ENCODE peak calls at places on chromosomes 2 and 18, in seven cellular contexts. One of them, this sample, is unnamed.

GRCh38 chr2:42748846-42749245 is 15.1 kb downstream of the OXER1 start:
- DNase-seq in right cardiac atrium: no peak
- DNase-seq in AG08395: no peak
- DNase-seq in astrocyte of the hippocampus: no peak
- DNase-seq in NCI-H2081: no peak
- DNase-seq in SK-MEL-5: no peak
- DNase-seq in epithelial cell of proximal tubule: no peak
- DNase-seq in this sample: no peak

GRCh38 chr2:53202063-53202462 is 565.5 kb upstream of the CHAC2 start:
- DNase-seq in right cardiac atrium: no peak
- DNase-seq in AG08395: peak
- DNase-seq in astrocyte of the hippocampus: peak
- DNase-seq in NCI-H2081: peak
- DNase-seq in SK-MEL-5: peak
- DNase-seq in epithelial cell of proximal tubule: peak
- DNase-seq in this sample: no peak

GRCh38 chr2:66794115-66794514 is 359.2 kb downstream of the MEIS1 start:
- DNase-seq in right cardiac atrium: no peak
- DNase-seq in AG08395: no peak
- DNase-seq in astrocyte of the hippocampus: no peak
- DNase-seq in NCI-H2081: no peak
- DNase-seq in SK-MEL-5: peak
- DNase-seq in epithelial cell of proximal tubule: no peak
- DNase-seq in this sample: no peak

GRCh38 chr2:118689874-118690273 is 157.6 kb downstream of the EN1 start:
- DNase-seq in right cardiac atrium: no peak
- DNase-seq in AG08395: no peak
- DNase-seq in astrocyte of the hippocampus: no peak
- DNase-seq in NCI-H2081: no peak
- DNase-seq in SK-MEL-5: no peak
- DNase-seq in epithelial cell of proximal tubule: no peak
- DNase-seq in this sample: no peak

GRCh38 chr2:150570712-150571111 is 83.2 kb upstream of the RND3 start:
- DNase-seq in right cardiac atrium: no peak
- DNase-seq in AG08395: peak
- DNase-seq in astrocyte of the hippocampus: peak
- DNase-seq in NCI-H2081: no peak
- DNase-seq in SK-MEL-5: peak
- DNase-seq in epithelial cell of proximal tubule: peak
- DNase-seq in this sample: no peak

GRCh38 chr2:177147093-177147694 is 65.4 kb upstream of the HNRNPA3 start:
- DNase-seq in right cardiac atrium: no peak
- DNase-seq in AG08395: peak
- DNase-seq in astrocyte of the hippocampus: peak
- DNase-seq in NCI-H2081: peak
- DNase-seq in SK-MEL-5: peak
- DNase-seq in epithelial cell of proximal tubule: no peak
- DNase-seq in this sample: no peak

GRCh38 chr2:6337123-6337830 is 528.4 kb downstream of the CMPK2 start:
- DNase-seq in right cardiac atrium: no peak
- DNase-seq in AG08395: no peak
- DNase-seq in astrocyte of the hippocampus: no peak
- DNase-seq in NCI-H2081: no peak
- DNase-seq in SK-MEL-5: no peak
- DNase-seq in epithelial cell of proximal tubule: no peak
- DNase-seq in this sample: no peak

GRCh38 chr2:10536569-10537133 is 88.5 kb upstream of the ODC1 start:
- DNase-seq in right cardiac atrium: no peak
- DNase-seq in AG08395: no peak
- DNase-seq in astrocyte of the hippocampus: peak
- DNase-seq in NCI-H2081: peak
- DNase-seq in SK-MEL-5: peak
- DNase-seq in epithelial cell of proximal tubule: no peak
- DNase-seq in this sample: no peak

GRCh38 chr2:173572848-173573247 is 218.2 kb downstream of the CDCA7 start:
- DNase-seq in right cardiac atrium: no peak
- DNase-seq in AG08395: no peak
- DNase-seq in astrocyte of the hippocampus: no peak
- DNase-seq in NCI-H2081: no peak
- DNase-seq in SK-MEL-5: no peak
- DNase-seq in epithelial cell of proximal tubule: no peak
- DNase-seq in this sample: no peak

GRCh38 chr2:196590286-196590685 is 49.2 kb upstream of the CCDC150 start:
- DNase-seq in right cardiac atrium: peak
- DNase-seq in AG08395: peak
- DNase-seq in astrocyte of the hippocampus: peak
- DNase-seq in NCI-H2081: no peak
- DNase-seq in SK-MEL-5: no peak
- DNase-seq in epithelial cell of proximal tubule: no peak
- DNase-seq in this sample: no peak

GRCh38 chr2:119441376-119442231 is 9.9 kb downstream of the TMEM37 start:
- DNase-seq in right cardiac atrium: no peak
- DNase-seq in AG08395: no peak
- DNase-seq in astrocyte of the hippocampus: no peak
- DNase-seq in NCI-H2081: no peak
- DNase-seq in SK-MEL-5: no peak
- DNase-seq in epithelial cell of proximal tubule: no peak
- DNase-seq in this sample: no peak

GRCh38 chr2:26946841-26947784 is 23.3 kb upstream of the MAPRE3 start:
- DNase-seq in right cardiac atrium: peak
- DNase-seq in AG08395: peak
- DNase-seq in astrocyte of the hippocampus: peak
- DNase-seq in NCI-H2081: peak
- DNase-seq in SK-MEL-5: peak
- DNase-seq in epithelial cell of proximal tubule: no peak
- DNase-seq in this sample: no peak

GRCh38 chr2:45009928-45010705 is 865 bp upstream of the SIX2 start:
- DNase-seq in right cardiac atrium: peak
- DNase-seq in AG08395: peak
- DNase-seq in astrocyte of the hippocampus: peak
- DNase-seq in NCI-H2081: no peak
- DNase-seq in SK-MEL-5: no peak
- DNase-seq in epithelial cell of proximal tubule: no peak
- DNase-seq in this sample: no peak

GRCh38 chr2:222976521-222977076 is 75.4 kb upstream of the KCNE4 start:
- DNase-seq in right cardiac atrium: no peak
- DNase-seq in AG08395: no peak
- DNase-seq in astrocyte of the hippocampus: peak
- DNase-seq in NCI-H2081: no peak
- DNase-seq in SK-MEL-5: no peak
- DNase-seq in epithelial cell of proximal tubule: peak
- DNase-seq in this sample: no peak

GRCh38 chr2:85996591-85996990 is 107.8 kb upstream of the ST3GAL5 start:
- DNase-seq in right cardiac atrium: peak
- DNase-seq in AG08395: no peak
- DNase-seq in astrocyte of the hippocampus: peak
- DNase-seq in NCI-H2081: no peak
- DNase-seq in SK-MEL-5: peak
- DNase-seq in epithelial cell of proximal tubule: no peak
- DNase-seq in this sample: no peak

GRCh38 chr18:1173593-1173992 is 268.9 kb downstream of the ADCYAP1 start:
- DNase-seq in right cardiac atrium: no peak
- DNase-seq in AG08395: no peak
- DNase-seq in astrocyte of the hippocampus: no peak
- DNase-seq in NCI-H2081: no peak
- DNase-seq in SK-MEL-5: no peak
- DNase-seq in epithelial cell of proximal tubule: no peak
- DNase-seq in this sample: no peak

GRCh38 chr18:22913861-22914260 is 19.3 kb upstream of the RBBP8 start:
- DNase-seq in right cardiac atrium: no peak
- DNase-seq in AG08395: no peak
- DNase-seq in astrocyte of the hippocampus: no peak
- DNase-seq in NCI-H2081: peak
- DNase-seq in SK-MEL-5: no peak
- DNase-seq in epithelial cell of proximal tubule: no peak
- DNase-seq in this sample: no peak

GRCh38 chr18:46574000-46574739 is 82.8 kb downstream of the LOXHD1 start:
- DNase-seq in right cardiac atrium: no peak
- DNase-seq in AG08395: no peak
- DNase-seq in astrocyte of the hippocampus: no peak
- DNase-seq in NCI-H2081: no peak
- DNase-seq in SK-MEL-5: no peak
- DNase-seq in epithelial cell of proximal tubule: no peak
- DNase-seq in this sample: no peak

GRCh38 chr18:25141796-25142365 is 210.1 kb downstream of the ZNF521 start:
- DNase-seq in right cardiac atrium: no peak
- DNase-seq in AG08395: no peak
- DNase-seq in astrocyte of the hippocampus: no peak
- DNase-seq in NCI-H2081: no peak
- DNase-seq in SK-MEL-5: no peak
- DNase-seq in epithelial cell of proximal tubule: no peak
- DNase-seq in this sample: no peak

This sample was measured in T follicular helper cell.